ENCODE peak calls at places on chromosomes 5 and 9, in eight cellular contexts. One of them, this sample, is unnamed.

GRCh38 chr9:108002296-108003056 is 512.9 kb upstream of the KLF4 start:
- DNase-seq in memory B cell: no peak
- DNase-seq in GM12865: peak
- DNase-seq in CD8-positive, alpha-beta memory T cell: no peak
- DNase-seq in iPS-NIHi11: no peak
- DNase-seq in NCI-H2107: no peak
- DNase-seq in substantia nigra: no peak
- DNase-seq in esophagus squamous epithelium: no peak
- DNase-seq in this sample: no peak

GRCh38 chr5:33816791-33817190 is 75.0 kb downstream of the ADAMTS12 start:
- DNase-seq in memory B cell: no peak
- DNase-seq in GM12865: no peak
- DNase-seq in CD8-positive, alpha-beta memory T cell: no peak
- DNase-seq in iPS-NIHi11: no peak
- DNase-seq in NCI-H2107: no peak
- DNase-seq in substantia nigra: no peak
- DNase-seq in esophagus squamous epithelium: no peak
- DNase-seq in this sample: no peak

GRCh38 chr5:10229306-10230048 is 20.2 kb downstream of the ATPSCKMT start:
- DNase-seq in memory B cell: no peak
- DNase-seq in GM12865: no peak
- DNase-seq in CD8-positive, alpha-beta memory T cell: no peak
- DNase-seq in iPS-NIHi11: no peak
- DNase-seq in NCI-H2107: no peak
- DNase-seq in substantia nigra: no peak
- DNase-seq in esophagus squamous epithelium: no peak
- DNase-seq in this sample: peak

GRCh38 chr5:36492998-36493655 is 113.3 kb upstream of the SLC1A3 start:
- DNase-seq in memory B cell: no peak
- DNase-seq in GM12865: no peak
- DNase-seq in CD8-positive, alpha-beta memory T cell: no peak
- DNase-seq in iPS-NIHi11: no peak
- DNase-seq in NCI-H2107: no peak
- DNase-seq in substantia nigra: no peak
- DNase-seq in esophagus squamous epithelium: no peak
- DNase-seq in this sample: no peak

GRCh38 chr9:81560851-81561732 is 128.3 kb downstream of the TLE1 start:
- DNase-seq in memory B cell: peak
- DNase-seq in GM12865: peak
- DNase-seq in CD8-positive, alpha-beta memory T cell: no peak
- DNase-seq in iPS-NIHi11: no peak
- DNase-seq in NCI-H2107: no peak
- DNase-seq in substantia nigra: no peak
- DNase-seq in esophagus squamous epithelium: no peak
- DNase-seq in this sample: no peak

GRCh38 chr5:151288180-151288579 is 15.4 kb downstream of the SLC36A3 start:
- DNase-seq in memory B cell: no peak
- DNase-seq in GM12865: peak
- DNase-seq in CD8-positive, alpha-beta memory T cell: no peak
- DNase-seq in iPS-NIHi11: peak
- DNase-seq in NCI-H2107: no peak
- DNase-seq in substantia nigra: no peak
- DNase-seq in esophagus squamous epithelium: no peak
- DNase-seq in this sample: no peak

GRCh38 chr9:35954942-35955546 is 2.9 kb downstream of the OR2S2 start:
- DNase-seq in memory B cell: peak
- DNase-seq in GM12865: peak
- DNase-seq in CD8-positive, alpha-beta memory T cell: peak
- DNase-seq in iPS-NIHi11: peak
- DNase-seq in NCI-H2107: peak
- DNase-seq in substantia nigra: peak
- DNase-seq in esophagus squamous epithelium: no peak
- DNase-seq in this sample: no peak

GRCh38 chr9:89662718-89663246 is 58.0 kb downstream of the GADD45G start:
- DNase-seq in memory B cell: no peak
- DNase-seq in GM12865: no peak
- DNase-seq in CD8-positive, alpha-beta memory T cell: no peak
- DNase-seq in iPS-NIHi11: no peak
- DNase-seq in NCI-H2107: no peak
- DNase-seq in substantia nigra: peak
- DNase-seq in esophagus squamous epithelium: no peak
- DNase-seq in this sample: no peak

GRCh38 chr5:104347119-104347708 is 784.6 kb upstream of the NUDT12 start:
- DNase-seq in memory B cell: no peak
- DNase-seq in GM12865: peak
- DNase-seq in CD8-positive, alpha-beta memory T cell: no peak
- DNase-seq in iPS-NIHi11: no peak
- DNase-seq in NCI-H2107: no peak
- DNase-seq in substantia nigra: no peak
- DNase-seq in esophagus squamous epithelium: no peak
- DNase-seq in this sample: no peak

GRCh38 chr5:142864293-142865260 is 94.4 kb downstream of the ARHGAP26 start:
- DNase-seq in memory B cell: no peak
- DNase-seq in GM12865: no peak
- DNase-seq in CD8-positive, alpha-beta memory T cell: no peak
- DNase-seq in iPS-NIHi11: no peak
- DNase-seq in NCI-H2107: no peak
- DNase-seq in substantia nigra: no peak
- DNase-seq in esophagus squamous epithelium: no peak
- DNase-seq in this sample: no peak

GRCh38 chr5:37554938-37555337 is 175.8 kb downstream of the WDR70 start:
- DNase-seq in memory B cell: no peak
- DNase-seq in GM12865: peak
- DNase-seq in CD8-positive, alpha-beta memory T cell: no peak
- DNase-seq in iPS-NIHi11: peak
- DNase-seq in NCI-H2107: no peak
- DNase-seq in substantia nigra: no peak
- DNase-seq in esophagus squamous epithelium: no peak
- DNase-seq in this sample: no peak

GRCh38 chr5:27241564-27242257 is 203.3 kb upstream of the CDH9 start:
- DNase-seq in memory B cell: no peak
- DNase-seq in GM12865: no peak
- DNase-seq in CD8-positive, alpha-beta memory T cell: no peak
- DNase-seq in iPS-NIHi11: no peak
- DNase-seq in NCI-H2107: no peak
- DNase-seq in substantia nigra: no peak
- DNase-seq in esophagus squamous epithelium: no peak
- DNase-seq in this sample: peak

GRCh38 chr5:122170630-122171029 is 41.3 kb downstream of the ZNF474 start:
- DNase-seq in memory B cell: no peak
- DNase-seq in GM12865: no peak
- DNase-seq in CD8-positive, alpha-beta memory T cell: no peak
- DNase-seq in iPS-NIHi11: peak
- DNase-seq in NCI-H2107: no peak
- DNase-seq in substantia nigra: no peak
- DNase-seq in esophagus squamous epithelium: no peak
- DNase-seq in this sample: no peak

GRCh38 chr5:72314571-72315172 is 5.4 kb downstream of the MRPS27 start:
- DNase-seq in memory B cell: no peak
- DNase-seq in GM12865: no peak
- DNase-seq in CD8-positive, alpha-beta memory T cell: no peak
- DNase-seq in iPS-NIHi11: no peak
- DNase-seq in NCI-H2107: no peak
- DNase-seq in substantia nigra: no peak
- DNase-seq in esophagus squamous epithelium: no peak
- DNase-seq in this sample: no peak

GRCh38 chr9:116084497-116084896 is 69.1 kb upstream of the PAPPA start:
- DNase-seq in memory B cell: no peak
- DNase-seq in GM12865: no peak
- DNase-seq in CD8-positive, alpha-beta memory T cell: no peak
- DNase-seq in iPS-NIHi11: no peak
- DNase-seq in NCI-H2107: no peak
- DNase-seq in substantia nigra: no peak
- DNase-seq in esophagus squamous epithelium: no peak
- DNase-seq in this sample: no peak

GRCh38 chr9:116686693-116687073 is 422 bp upstream of the TRIM32 start:
- DNase-seq in memory B cell: no peak
- DNase-seq in GM12865: no peak
- DNase-seq in CD8-positive, alpha-beta memory T cell: no peak
- DNase-seq in iPS-NIHi11: no peak
- DNase-seq in NCI-H2107: no peak
- DNase-seq in substantia nigra: no peak
- DNase-seq in esophagus squamous epithelium: no peak
- DNase-seq in this sample: no peak

GRCh38 chr5:110040178-110040577 is 350.5 kb downstream of the MAN2A1 start:
- DNase-seq in memory B cell: no peak
- DNase-seq in GM12865: no peak
- DNase-seq in CD8-positive, alpha-beta memory T cell: no peak
- DNase-seq in iPS-NIHi11: no peak
- DNase-seq in NCI-H2107: no peak
- DNase-seq in substantia nigra: no peak
- DNase-seq in esophagus squamous epithelium: no peak
- DNase-seq in this sample: no peak

GRCh38 chr5:125411163-125412050 is 665.0 kb upstream of the ZNF608 start:
- DNase-seq in memory B cell: no peak
- DNase-seq in GM12865: peak
- DNase-seq in CD8-positive, alpha-beta memory T cell: no peak
- DNase-seq in iPS-NIHi11: no peak
- DNase-seq in NCI-H2107: no peak
- DNase-seq in substantia nigra: peak
- DNase-seq in esophagus squamous epithelium: no peak
- DNase-seq in this sample: no peak

GRCh38 chr5:177498013-177498847 is 826 bp upstream of the PDLIM7 start:
- DNase-seq in memory B cell: no peak
- DNase-seq in GM12865: peak
- DNase-seq in CD8-positive, alpha-beta memory T cell: no peak
- DNase-seq in iPS-NIHi11: no peak
- DNase-seq in NCI-H2107: no peak
- DNase-seq in substantia nigra: no peak
- DNase-seq in esophagus squamous epithelium: no peak
- DNase-seq in this sample: no peak

GRCh38 chr5:44842491-44843282 is 33.9 kb downstream of the MRPS30 start:
- DNase-seq in memory B cell: no peak
- DNase-seq in GM12865: no peak
- DNase-seq in CD8-positive, alpha-beta memory T cell: no peak
- DNase-seq in iPS-NIHi11: no peak
- DNase-seq in NCI-H2107: no peak
- DNase-seq in substantia nigra: no peak
- DNase-seq in esophagus squamous epithelium: no peak
- DNase-seq in this sample: no peak

GRCh38 chr9:93235278-93235960 is 51.5 kb downstream of the WNK2 start:
- DNase-seq in memory B cell: no peak
- DNase-seq in GM12865: no peak
- DNase-seq in CD8-positive, alpha-beta memory T cell: no peak
- DNase-seq in iPS-NIHi11: no peak
- DNase-seq in NCI-H2107: no peak
- DNase-seq in substantia nigra: no peak
- DNase-seq in esophagus squamous epithelium: no peak
- DNase-seq in this sample: no peak

GRCh38 chr9:91422832-91423711 is 560 bp downstream of the NFIL3 start:
- DNase-seq in memory B cell: peak
- DNase-seq in GM12865: peak
- DNase-seq in CD8-positive, alpha-beta memory T cell: peak
- DNase-seq in iPS-NIHi11: peak
- DNase-seq in NCI-H2107: no peak
- DNase-seq in substantia nigra: peak
- DNase-seq in esophagus squamous epithelium: no peak
- DNase-seq in this sample: peak

GRCh38 chr5:153276151-153276550 is 214.3 kb upstream of the GRIA1 start:
- DNase-seq in memory B cell: no peak
- DNase-seq in GM12865: peak
- DNase-seq in CD8-positive, alpha-beta memory T cell: no peak
- DNase-seq in iPS-NIHi11: peak
- DNase-seq in NCI-H2107: no peak
- DNase-seq in substantia nigra: no peak
- DNase-seq in esophagus squamous epithelium: no peak
- DNase-seq in this sample: no peak

This sample was measured in BJ.